ENCODE peak calls at places on chromosomes 5 and 9, in six cellular contexts. F is neural progenitor cell, G is stomach, O is lower lobe of right lung, V is pancreas, T is astrocyte. H is an unnamed sample.

GRCh38 chr9:2418619-2419018 is 203.0 kb upstream of the VLDLR start:
- DNase-seq in F (no peak), G (no peak), O (no peak), V (no peak), T (peak), H (no peak)

GRCh38 chr9:12554636-12555035 is 138.5 kb upstream of the TYRP1 start:
- DNase-seq in F (peak), G (no peak), O (no peak), V (no peak), T (no peak), H (no peak)

GRCh38 chr5:176677209-176677931 is 30.1 kb downstream of the TSPAN17 start:
- DNase-seq in F (no peak), G (no peak), O (no peak), V (no peak), T (no peak), H (peak)

GRCh38 chr5:89572696-89573095 is 689.7 kb upstream of the MEF2C start:
- DNase-seq in F (no peak), G (no peak), O (no peak), V (no peak), T (peak), H (no peak)

GRCh38 chr9:20504930-20505329 is 117.4 kb downstream of the MLLT3 start:
- DNase-seq in F (no peak), G (no peak), O (no peak), V (no peak), T (no peak), H (no peak)

GRCh38 chr9:128704356-128704670 is 2.0 kb downstream of the PKN3 start:
- DNase-seq in F (no peak), G (no peak), O (no peak), V (no peak), T (no peak), H (no peak)

GRCh38 chr5:169389318-169389717 is 88.4 kb upstream of the SLIT3 start:
- DNase-seq in F (no peak), G (no peak), O (no peak), V (no peak), T (peak), H (no peak)

GRCh38 chr5:151005975-151006576 is 14.3 kb upstream of the GPX3 start:
- DNase-seq in F (no peak), G (peak), O (peak), V (peak), T (no peak), H (peak)

GRCh38 chr9:129752915-129753724 is at the start of gene PTGES:
- DNase-seq in F (peak), G (peak), O (peak), V (peak), T (peak), H (peak)

GRCh38 chr5:177459819-177460628 is 13.4 kb downstream of the DBN1 start:
- DNase-seq in F (no peak), G (no peak), O (no peak), V (no peak), T (no peak), H (no peak)

GRCh38 chr9:130364619-130365322 is 80.0 kb upstream of the ASS1 start:
- DNase-seq in F (no peak), G (no peak), O (no peak), V (no peak), T (no peak), H (no peak)

GRCh38 chr5:24110019-24110615 is 534.7 kb downstream of the CDH10 start:
- DNase-seq in F (peak), G (no peak), O (no peak), V (no peak), T (peak), H (no peak)

GRCh38 chr9:36164361-36164760 is 4.8 kb upstream of the CCIN start:
- DNase-seq in F (no peak), G (no peak), O (no peak), V (no peak), T (no peak), H (no peak)

GRCh38 chr9:126564716-126565115 is 49.0 kb upstream of the LMX1B start:
- DNase-seq in F (peak), G (no peak), O (no peak), V (no peak), T (no peak), H (no peak)

GRCh38 chr5:78569441-78569840 is 79.1 kb downstream of the LHFPL2 start:
- DNase-seq in F (peak), G (peak), O (peak), V (peak), T (peak), H (no peak)

GRCh38 chr5:9207820-9208418 is 338.0 kb downstream of the SEMA5A start:
- DNase-seq in F (peak), G (no peak), O (no peak), V (no peak), T (peak), H (no peak)

GRCh38 chr9:128891354-128892222 is 9.7 kb downstream of the LRRC8A start:
- DNase-seq in F (no peak), G (no peak), O (no peak), V (no peak), T (no peak), H (no peak)

GRCh38 chr5:1748271-1748670 is 51.4 kb downstream of the MRPL36 start:
- DNase-seq in F (no peak), G (no peak), O (no peak), V (no peak), T (no peak), H (no peak)

GRCh38 chr5:171647043-171647899 is 138.3 kb upstream of the SMIM23 start:
- DNase-seq in F (no peak), G (no peak), O (no peak), V (no peak), T (peak), H (no peak)

GRCh38 chr5:93941897-93942296 is 200.5 kb upstream of the POU5F2 start:
- DNase-seq in F (no peak), G (no peak), O (no peak), V (no peak), T (no peak), H (no peak)

GRCh38 chr9:2132484-2133082 is 117.4 kb downstream of the SMARCA2 start:
- DNase-seq in F (peak), G (no peak), O (no peak), V (no peak), T (peak), H (no peak)

GRCh38 chr9:133971121-133971951 is 20.8 kb downstream of the VAV2 start:
- DNase-seq in F (no peak), G (no peak), O (peak), V (no peak), T (no peak), H (no peak)

GRCh38 chr5:2534251-2534650 is 217.2 kb downstream of the IRX2 start:
- DNase-seq in F (no peak), G (no peak), O (no peak), V (no peak), T (no peak), H (no peak)

GRCh38 chr9:77453857-77454647 is 194.1 kb downstream of the GNA14 start:
- DNase-seq in F (no peak), G (no peak), O (no peak), V (peak), T (no peak), H (no peak)

GRCh38 chr5:122120957-122121356 is 8.4 kb upstream of the ZNF474 start:
- DNase-seq in F (no peak), G (no peak), O (no peak), V (no peak), T (peak), H (no peak)

GRCh38 chr9:133031496-133031911 is 707 bp downstream of the GTF3C5 start:
- DNase-seq in F (peak), G (no peak), O (peak), V (no peak), T (no peak), H (no peak)

GRCh38 chr5:60883229-60883628 is 39.2 kb upstream of the ELOVL7 start:
- DNase-seq in F (no peak), G (no peak), O (no peak), V (no peak), T (no peak), H (no peak)

DNA sequence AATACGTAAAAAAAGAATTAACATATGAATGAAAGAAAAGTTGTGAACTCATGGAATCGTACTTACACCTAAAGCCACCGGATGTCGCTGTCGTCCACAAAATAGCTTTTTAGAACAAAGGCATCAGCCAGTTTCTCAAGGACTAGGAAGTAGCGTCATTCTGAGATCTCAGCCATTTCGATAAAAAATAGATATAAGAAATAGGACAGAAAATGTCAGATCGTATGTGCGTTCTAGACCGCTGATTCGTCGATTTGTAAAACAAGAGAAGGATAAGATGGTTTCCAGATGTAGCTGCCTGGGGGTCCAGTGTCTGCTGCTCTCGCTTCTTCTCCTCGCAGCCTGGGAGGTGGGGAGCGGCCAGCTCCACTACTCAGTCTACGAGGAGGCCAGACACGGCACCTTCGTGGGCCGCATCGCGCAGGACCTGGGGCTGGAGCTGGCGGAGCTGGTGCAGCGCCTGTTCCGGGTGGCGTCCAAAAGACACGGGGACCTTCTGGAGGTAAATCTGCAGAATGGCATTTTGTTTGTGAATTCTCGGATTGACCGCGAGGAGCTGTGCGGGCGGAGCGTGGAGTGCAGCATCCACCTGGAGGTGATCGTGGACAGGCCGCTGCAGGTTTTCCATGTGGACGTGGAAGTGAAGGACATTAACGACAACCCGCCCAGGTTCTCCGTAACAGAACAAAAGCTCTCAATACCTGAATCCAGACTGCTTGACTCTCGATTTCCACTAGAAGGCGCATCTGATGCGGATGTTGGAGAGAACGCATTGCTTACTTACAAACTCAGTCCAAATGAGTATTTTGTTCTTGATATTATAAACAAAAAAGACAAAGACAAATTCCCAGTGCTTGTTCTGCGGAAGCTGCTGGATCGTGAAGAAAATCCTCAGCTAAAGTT is at the start of gene PCDHA10:
- DNase-seq in F (peak), G (no peak), O (no peak), V (no peak), T (no peak), H (no peak)
- TF ChIP-seq CTCF in F (peak), G (no peak), O (peak), V (no peak), T (no peak), H (peak)

GRCh38 chr5:173327084-173327947 is 898 bp downstream of the STC2 start:
- DNase-seq in F (peak), G (no peak), O (no peak), V (no peak), T (peak), H (no peak)
- H3K4me3 ChIP-seq in F (peak), G (peak), O (peak), V (peak), T (peak), H (peak)

GRCh38 chr9:72454871-72455471 is 66.4 kb upstream of the TMC1 start:
- DNase-seq in F (peak), G (no peak), O (no peak), V (no peak), T (no peak), H (no peak)
- H3K27ac ChIP-seq in F (peak), G (peak), O (no peak), V (no peak), T (no peak), H (no peak)

GRCh38 chr9:89742660-89743059 is 137.8 kb downstream of the GADD45G start:
- DNase-seq in F (no peak), G (no peak), O (no peak), V (no peak), T (no peak), H (no peak)

GRCh38 chr9:89739531-89740315 is 134.9 kb downstream of the GADD45G start:
- DNase-seq in F (no peak), G (no peak), O (no peak), V (no peak), T (no peak), H (no peak)

GRCh38 chr9:89734561-89734960 is 129.7 kb downstream of the GADD45G start:
- DNase-seq in F (no peak), G (no peak), O (no peak), V (peak), T (no peak), H (peak)

GRCh38 chr9:89740722-89741121 is 135.9 kb downstream of the GADD45G start:
- DNase-seq in F (no peak), G (no peak), O (no peak), V (no peak), T (no peak), H (no peak)

DNA sequence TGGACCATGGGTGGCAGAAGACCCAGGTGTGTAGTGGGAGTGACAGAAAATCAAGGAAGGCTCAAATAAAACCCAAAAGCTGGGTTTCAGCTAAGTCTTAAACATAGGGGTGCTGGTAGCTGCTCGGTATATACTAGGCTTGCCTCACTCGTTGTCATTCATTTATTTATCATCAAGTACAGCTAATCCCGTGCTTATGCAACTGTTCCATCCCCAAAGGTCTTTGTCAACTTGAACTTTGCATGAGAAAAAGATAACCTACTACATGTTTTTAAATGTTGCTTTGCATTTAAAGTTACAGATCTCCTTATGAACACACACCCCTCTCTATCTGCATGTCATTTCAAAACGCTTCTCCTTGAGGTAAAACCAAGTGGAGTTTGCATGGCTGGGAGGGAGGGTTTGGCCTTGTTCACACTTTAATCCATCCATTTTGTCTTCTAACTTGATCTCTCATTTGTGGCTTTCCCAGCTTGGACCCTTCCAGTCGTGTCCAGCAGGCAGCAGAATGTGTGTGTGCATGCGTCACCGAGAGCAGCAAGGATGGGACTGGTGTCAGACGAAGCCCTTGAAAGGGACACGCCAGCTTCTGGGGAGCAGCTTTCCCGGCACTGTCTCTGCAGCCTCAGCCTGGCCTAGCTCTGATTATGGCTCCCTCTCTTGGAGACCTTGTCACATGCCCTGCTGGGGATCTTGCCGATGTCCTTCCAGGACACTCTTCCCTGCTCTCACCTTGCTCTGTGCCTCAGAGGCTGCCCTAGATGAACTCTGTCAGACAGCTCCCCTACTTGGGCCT is 133.5 kb downstream of the GADD45G start:
- DNase-seq in F (peak), G (no peak), O (no peak), V (no peak), T (no peak), H (no peak)
- TF ChIP-seq CTCF in F (peak), G (no peak), O (no peak), V (no peak), T (no peak), H (peak)

GRCh38 chr9:72948906-72949582 is 3.8 kb downstream of the ALDH1A1 start:
- DNase-seq in F (no peak), G (no peak), O (no peak), V (peak), T (no peak), H (no peak)
- H3K4me3 ChIP-seq in F (no peak), G (peak), O (peak), V (peak), T (no peak), H (peak)

DNA sequence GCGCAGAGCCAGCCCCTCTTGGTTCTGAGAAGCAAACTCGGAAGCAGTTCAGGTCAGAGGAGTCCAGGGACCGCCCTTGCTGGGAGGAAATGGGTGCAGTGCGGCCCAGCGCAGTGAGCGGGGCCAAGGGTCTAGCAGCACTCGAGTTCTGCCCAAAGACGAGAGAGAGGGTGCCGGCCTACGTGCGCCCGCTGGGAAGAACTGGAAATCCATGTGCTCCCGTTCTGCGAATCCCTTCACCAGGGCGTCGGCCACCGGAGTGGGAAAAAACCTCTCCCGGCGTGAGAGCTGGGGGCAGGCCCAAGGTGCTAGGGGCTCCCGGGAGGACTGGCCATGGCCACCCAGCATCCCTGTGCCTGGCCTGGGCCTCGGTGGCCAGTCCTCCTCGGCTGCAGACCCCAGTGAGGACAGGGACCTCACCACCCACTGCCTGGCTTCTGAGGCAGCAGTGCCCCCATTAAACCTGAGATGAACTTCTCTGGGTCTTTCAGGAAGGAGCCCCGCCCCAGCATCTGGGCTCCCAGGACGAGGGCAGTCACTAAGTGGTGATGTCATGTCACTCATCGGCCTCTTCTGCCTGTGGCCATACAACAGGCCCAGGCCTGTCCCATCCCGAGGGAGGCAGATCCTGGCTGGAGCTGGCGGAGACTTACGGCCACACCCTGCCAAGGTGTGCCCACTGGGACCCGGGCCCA is 10.6 kb downstream of the TMEM250 start:
- DNase-seq in F (no peak), G (no peak), O (no peak), V (no peak), T (no peak), H (no peak)
- H3K27ac ChIP-seq in F (no peak), G (peak), O (peak), V (no peak), T (no peak), H (peak)

DNA sequence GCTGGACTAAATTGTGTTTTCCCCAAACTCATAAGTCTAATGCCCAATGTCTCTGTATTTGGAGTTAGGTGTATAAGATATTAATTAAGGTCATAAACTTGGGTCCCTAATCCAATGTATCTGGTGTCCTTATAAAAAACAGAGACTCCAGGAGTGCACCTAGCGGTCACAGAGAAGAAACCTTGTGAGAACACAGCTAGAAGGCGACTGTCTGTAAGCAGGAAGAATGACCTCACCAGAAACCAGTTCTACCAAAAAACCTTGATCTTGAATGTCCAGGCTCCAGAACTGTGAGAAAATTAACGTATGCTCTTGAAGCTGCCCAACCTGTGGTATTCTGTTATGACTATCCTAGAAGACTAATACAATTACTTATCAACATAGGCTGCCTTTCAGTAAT is 591.7 kb upstream of the PTPRD start:
- DNase-seq in F (no peak), G (no peak), O (no peak), V (peak), T (no peak), H (no peak)
- TF ChIP-seq CTCF in F (no peak), G (no peak), O (no peak), V (no peak), T (no peak), H (no peak)

GRCh38 chr5:135053278-135053677 is 19.2 kb upstream of the PITX1 start:
- DNase-seq in F (no peak), G (no peak), O (peak), V (no peak), T (no peak), H (no peak)
- H3K4me3 ChIP-seq in F (no peak), G (no peak), O (no peak), V (no peak), T (no peak), H (no peak)

GRCh38 chr9:105355810-105356209 is 92.0 kb upstream of the FSD1L start:
- DNase-seq in F (no peak), G (no peak), O (no peak), V (no peak), T (peak), H (no peak)
- H3K27ac ChIP-seq in F (no peak), G (no peak), O (no peak), V (no peak), T (no peak), H (no peak)

GRCh38 chr5:37836173-37837100 is 3.4 kb downstream of the GDNF start:
- DNase-seq in F (peak), G (no peak), O (no peak), V (no peak), T (no peak), H (peak)

GRCh38 chr5:37837101-37838032 is 2.5 kb downstream of the GDNF start:
- DNase-seq in F (peak), G (peak), O (peak), V (peak), T (peak), H (peak)

GRCh38 chr5:37838933-37839341 is 904 bp downstream of the GDNF start:
- DNase-seq in F (peak), G (no peak), O (no peak), V (no peak), T (no peak), H (no peak)

GRCh38 chr5:37839441-37840035 is 303 bp downstream of the GDNF start:
- DNase-seq in F (peak), G (no peak), O (no peak), V (no peak), T (peak), H (peak)

GRCh38 chr5:37838152-37838932 is 1.5 kb downstream of the GDNF start:
- DNase-seq in F (peak), G (no peak), O (no peak), V (no peak), T (no peak), H (no peak)
- TF ChIP-seq CTCF in F (peak), G (no peak), O (no peak), V (no peak), T (peak), H (peak)